ENCODE peak calls at places on chromosomes 2 and 18, in five cellular contexts. One of them, this sample, is unnamed.

GRCh38 chr2:3079959-3080948 is 297.4 kb downstream of the EIPR1 start:
- DNase-seq in cardiac fibroblast: no peak
- DNase-seq in uterus: no peak
- DNase-seq in H7: no peak
- DNase-seq in left lung: no peak
- DNase-seq in this sample: no peak

GRCh38 chr2:29108225-29108624 is 7.0 kb upstream of the CLIP4 start:
- DNase-seq in H7: no peak
- DNase-seq in cardiac fibroblast: peak; percentile 98
- DNase-seq in uterus: no peak
- DNase-seq in left lung: no peak
- DNase-seq in this sample: peak; percentile 94

GRCh38 chr18:51621103-51621969 is 423.9 kb upstream of the MEX3C start:
- DNase-seq in left lung: no peak
- DNase-seq in uterus: no peak
- DNase-seq in cardiac fibroblast: peak; percentile 57
- DNase-seq in H7: peak; percentile 60
- DNase-seq in this sample: peak; percentile 33

GRCh38 chr18:22282311-22283235 is 113.2 kb downstream of the GATA6 start:
- DNase-seq in H7: no peak
- DNase-seq in cardiac fibroblast: peak; percentile 97
- DNase-seq in left lung: no peak
- DNase-seq in uterus: no peak
- DNase-seq in this sample: peak; percentile 91

GRCh38 chr2:50614056-50614455 is 417.9 kb downstream of the NRXN1 start:
- DNase-seq in left lung: no peak
- DNase-seq in uterus: no peak
- DNase-seq in cardiac fibroblast: peak; percentile 9
- DNase-seq in H7: no peak
- DNase-seq in this sample: no peak

GRCh38 chr2:16773080-16773713 is 107.6 kb upstream of the CYRIA start:
- DNase-seq in H7: peak; percentile 23
- DNase-seq in cardiac fibroblast: peak; percentile 64
- DNase-seq in uterus: no peak
- DNase-seq in left lung: no peak
- DNase-seq in this sample: peak; percentile 52

GRCh38 chr2:54899576-54900200 is 150.6 kb downstream of the RTN4 start:
- DNase-seq in uterus: peak; percentile 18
- DNase-seq in left lung: no peak
- DNase-seq in H7: no peak
- DNase-seq in cardiac fibroblast: peak; percentile 79
- DNase-seq in this sample: peak; percentile 73

GRCh38 chr2:8691859-8692437 is 10.1 kb downstream of the ID2 start:
- DNase-seq in H7: no peak
- DNase-seq in cardiac fibroblast: no peak
- DNase-seq in left lung: no peak
- DNase-seq in uterus: no peak
- DNase-seq in this sample: no peak

GRCh38 chr2:71925268-71926097 is 222.2 kb downstream of the CYP26B1 start:
- DNase-seq in left lung: no peak
- DNase-seq in cardiac fibroblast: peak; percentile 40
- DNase-seq in uterus: no peak
- DNase-seq in H7: peak; percentile 39
- DNase-seq in this sample: peak; percentile 69

GRCh38 chr2:112710956-112711355 is 9.9 kb upstream of the NT5DC4 start:
- DNase-seq in cardiac fibroblast: no peak
- DNase-seq in left lung: no peak
- DNase-seq in H7: no peak
- DNase-seq in uterus: no peak
- DNase-seq in this sample: no peak

GRCh38 chr2:223779877-223780276 is 57.5 kb downstream of the AP1S3 start:
- DNase-seq in left lung: no peak
- DNase-seq in cardiac fibroblast: peak; percentile 75
- DNase-seq in H7: peak; percentile 73
- DNase-seq in uterus: no peak
- DNase-seq in this sample: peak; percentile 65

GRCh38 chr2:95292623-95293260 is 4.4 kb upstream of the KCNIP3 start:
- DNase-seq in cardiac fibroblast: no peak
- DNase-seq in uterus: no peak
- DNase-seq in H7: no peak
- DNase-seq in left lung: no peak
- DNase-seq in this sample: no peak

GRCh38 chr2:237600205-237600846 is 9.8 kb upstream of the RAB17 start:
- DNase-seq in left lung: no peak
- DNase-seq in H7: no peak
- DNase-seq in cardiac fibroblast: peak; percentile 79
- DNase-seq in uterus: peak; percentile 78
- DNase-seq in this sample: peak; percentile 66

GRCh38 chr2:240440704-240441320 is 5.3 kb downstream of the GPC1 start:
- DNase-seq in left lung: no peak
- DNase-seq in cardiac fibroblast: no peak
- DNase-seq in uterus: no peak
- DNase-seq in H7: no peak
- DNase-seq in this sample: no peak

GRCh38 chr2:224039080-224039769 is at the start of gene SERPINE2:
- DNase-seq in H7: peak; percentile 94
- DNase-seq in uterus: peak; percentile 18
- DNase-seq in left lung: peak; percentile 38
- DNase-seq in cardiac fibroblast: peak; percentile 63
- DNase-seq in this sample: peak; percentile 55

GRCh38 chr2:158997037-158997785 is 28.8 kb downstream of the TANC1 start:
- DNase-seq in H7: no peak
- DNase-seq in cardiac fibroblast: no peak
- DNase-seq in left lung: no peak
- DNase-seq in uterus: no peak
- DNase-seq in this sample: no peak

GRCh38 chr2:144451443-144451842 is 68.5 kb downstream of the ZEB2 start:
- DNase-seq in uterus: no peak
- DNase-seq in cardiac fibroblast: no peak
- DNase-seq in left lung: no peak
- DNase-seq in H7: no peak
- DNase-seq in this sample: no peak

GRCh38 chr2:84862006-84862405 is 18.9 kb downstream of the TRABD2A start:
- DNase-seq in left lung: no peak
- DNase-seq in H7: no peak
- DNase-seq in cardiac fibroblast: no peak
- DNase-seq in uterus: no peak
- DNase-seq in this sample: no peak

GRCh38 chr2:113127646-113128385 is 418 bp downstream of the IL1RN start:
- DNase-seq in H7: no peak
- DNase-seq in cardiac fibroblast: no peak
- DNase-seq in left lung: no peak
- DNase-seq in uterus: no peak
- DNase-seq in this sample: no peak

GRCh38 chr2:86337235-86338099 is at the start of gene REEP1:
- DNase-seq in uterus: no peak
- DNase-seq in H7: peak; percentile 89
- DNase-seq in cardiac fibroblast: no peak
- DNase-seq in left lung: no peak
- DNase-seq in this sample: no peak

GRCh38 chr2:202687276-202687675 is 52.5 kb downstream of the FAM117B start:
- DNase-seq in cardiac fibroblast: peak; percentile 63
- DNase-seq in H7: no peak
- DNase-seq in left lung: no peak
- DNase-seq in uterus: no peak
- DNase-seq in this sample: peak; percentile 44

GRCh38 chr2:24892928-24893327 is 27.1 kb downstream of the ADCY3 start:
- DNase-seq in cardiac fibroblast: peak; percentile 78
- DNase-seq in left lung: no peak
- DNase-seq in uterus: no peak
- DNase-seq in H7: no peak
- DNase-seq in this sample: peak; percentile 68

GRCh38 chr2:176553685-176554106 is 284.5 kb downstream of the MTX2 start:
- DNase-seq in uterus: peak; percentile 74
- DNase-seq in H7: peak; percentile 67
- DNase-seq in left lung: peak; percentile 54
- DNase-seq in cardiac fibroblast: peak; percentile 38
- DNase-seq in this sample: peak; percentile 72

GRCh38 chr18:36262971-36263370 is 34.5 kb upstream of the FHOD3 start:
- DNase-seq in uterus: no peak
- DNase-seq in H7: no peak
- DNase-seq in cardiac fibroblast: no peak
- DNase-seq in left lung: no peak
- DNase-seq in this sample: no peak

GRCh38 chr2:150485114-150485870 is 2.2 kb downstream of the RND3 start:
- DNase-seq in cardiac fibroblast: peak; percentile 73
- DNase-seq in H7: peak; percentile 78
- DNase-seq in left lung: peak; percentile 83
- DNase-seq in uterus: peak; percentile 53
- DNase-seq in this sample: peak; percentile 65

GRCh38 chr2:240217431-240218301 is 77.2 kb upstream of the OTOS start:
- DNase-seq in left lung: peak; percentile 16
- DNase-seq in cardiac fibroblast: no peak
- DNase-seq in uterus: peak; percentile 11
- DNase-seq in H7: peak; percentile 81
- DNase-seq in this sample: no peak

GRCh38 chr2:110820128-110820527 is 87.8 kb downstream of the ACOXL start:
- DNase-seq in cardiac fibroblast: no peak
- DNase-seq in uterus: no peak
- DNase-seq in H7: no peak
- DNase-seq in left lung: no peak
- DNase-seq in this sample: no peak

GRCh38 chr18:8778824-8779223 is 73.5 kb downstream of the MTCL1 start:
- DNase-seq in left lung: no peak
- DNase-seq in uterus: no peak
- DNase-seq in cardiac fibroblast: no peak
- DNase-seq in H7: no peak
- DNase-seq in this sample: no peak

GRCh38 chr2:201320701-201321100 is 36.4 kb downstream of the FLACC1 start:
- DNase-seq in uterus: no peak
- DNase-seq in H7: no peak
- DNase-seq in cardiac fibroblast: peak; percentile 40
- DNase-seq in left lung: no peak
- DNase-seq in this sample: no peak

GRCh38 chr18:26700728-26701127 is 152.4 kb upstream of the KCTD1 start:
- DNase-seq in left lung: no peak
- DNase-seq in cardiac fibroblast: no peak
- DNase-seq in uterus: no peak
- DNase-seq in H7: no peak
- DNase-seq in this sample: no peak

GRCh38 chr18:26706796-26707406 is 158.5 kb upstream of the KCTD1 start:
- DNase-seq in uterus: no peak
- DNase-seq in H7: no peak
- DNase-seq in left lung: no peak
- DNase-seq in cardiac fibroblast: no peak
- DNase-seq in this sample: no peak

GRCh38 chr18:26702023-26702422 is 153.7 kb upstream of the KCTD1 start:
- DNase-seq in cardiac fibroblast: no peak
- DNase-seq in uterus: no peak
- DNase-seq in left lung: no peak
- DNase-seq in H7: no peak
- DNase-seq in this sample: no peak

GRCh38 chr18:26700201-26700600 is 151.8 kb upstream of the KCTD1 start:
- DNase-seq in cardiac fibroblast: no peak
- DNase-seq in left lung: no peak
- DNase-seq in uterus: no peak
- DNase-seq in H7: no peak
- DNase-seq in this sample: no peak

GRCh38 chr18:26703170-26703933 is 155.0 kb upstream of the KCTD1 start:
- DNase-seq in uterus: no peak
- DNase-seq in H7: no peak
- DNase-seq in left lung: no peak
- DNase-seq in cardiac fibroblast: no peak
- DNase-seq in this sample: no peak
- H3K4me3 ChIP-seq in uterus: no peak overlapping the region
- H3K4me3 ChIP-seq in H7: no peak overlapping the region
- H3K4me3 ChIP-seq in left lung: no peak overlapping the region
- H3K4me3 ChIP-seq in cardiac fibroblast: no peak overlapping the region
- H3K4me3 ChIP-seq in this sample: no peak overlapping the region

DNA sequence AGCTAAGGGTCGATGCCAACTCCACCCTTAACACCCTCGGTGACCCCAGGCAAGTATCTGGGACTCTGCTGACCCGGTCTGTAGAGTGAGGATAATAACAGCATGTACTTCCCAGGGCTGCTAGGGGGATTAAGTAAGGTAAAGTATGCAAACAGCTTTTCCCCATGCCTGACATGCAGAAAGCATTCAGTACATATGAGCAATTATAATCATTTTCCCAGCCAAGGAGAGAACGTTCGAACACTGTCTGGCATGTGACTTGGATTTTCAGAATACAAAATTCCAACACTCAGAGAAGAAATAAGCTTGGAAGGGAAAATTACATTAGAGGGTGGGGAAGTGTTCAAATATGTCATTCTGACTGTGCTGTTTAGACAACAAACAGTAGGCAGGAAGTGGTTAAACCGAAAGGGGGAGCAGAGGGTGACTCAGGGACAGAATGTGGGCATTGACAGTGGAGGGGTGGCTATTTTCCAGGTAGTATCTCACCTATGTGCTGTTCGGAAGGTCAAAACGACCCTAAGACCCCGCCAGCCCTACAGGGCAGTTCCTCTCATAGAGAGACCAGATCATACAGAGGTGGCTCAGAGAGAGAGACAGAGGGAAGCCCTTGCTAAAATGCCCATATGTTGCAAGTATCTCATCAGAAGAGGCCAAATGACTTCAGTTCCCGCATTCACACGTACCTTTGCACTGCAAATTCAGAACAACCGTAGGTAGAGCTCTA is 14.9 kb downstream of the ASPRV1 start:
- DNase-seq in H7: no peak
- DNase-seq in cardiac fibroblast: peak; percentile 82
- DNase-seq in left lung: no peak
- DNase-seq in uterus: no peak
- DNase-seq in this sample: peak; percentile 64
- H3K4me3 ChIP-seq in H7: no peak overlapping the region
- H3K4me3 ChIP-seq in cardiac fibroblast: no peak overlapping the region
- H3K4me3 ChIP-seq in left lung: no peak overlapping the region
- H3K4me3 ChIP-seq in uterus: no peak overlapping the region
- H3K4me3 ChIP-seq in this sample: no peak overlapping the region

GRCh38 chr2:10720983-10721343 is 467 bp upstream of the ATP6V1C2 start:
- DNase-seq in left lung: no peak
- DNase-seq in H7: peak; percentile 73
- DNase-seq in cardiac fibroblast: no peak
- DNase-seq in uterus: no peak
- DNase-seq in this sample: no peak
- H3K4me3 ChIP-seq in left lung: peak overlapping the region; percentile 40
- H3K4me3 ChIP-seq in H7: peak overlapping the region; percentile 54
- H3K4me3 ChIP-seq in cardiac fibroblast: no peak overlapping the region
- H3K4me3 ChIP-seq in uterus: no peak overlapping the region
- H3K4me3 ChIP-seq in this sample: no peak overlapping the region

GRCh38 chr2:226791056-226791486 is 8.5 kb downstream of the IRS1 start:
- DNase-seq in left lung: no peak
- DNase-seq in H7: peak; percentile 83
- DNase-seq in uterus: peak; percentile 72
- DNase-seq in cardiac fibroblast: peak; percentile 66
- DNase-seq in this sample: peak; percentile 68
- H3K4me3 ChIP-seq in left lung: peak overlapping the region; percentile 68
- H3K4me3 ChIP-seq in H7: peak overlapping the region; percentile 55
- H3K4me3 ChIP-seq in uterus: peak overlapping the region; percentile 41
- H3K4me3 ChIP-seq in cardiac fibroblast: peak overlapping the region; percentile 56
- H3K4me3 ChIP-seq in this sample: peak overlapping the region; percentile 47

This sample was measured in fibroblast of mammary gland.